ENCODE peak calls at places on chromosomes 11 and 22, in seven cellular contexts. A is tibial nerve, B is transverse colon, Y is fibroblast of the aortic adventitia, W is GM23338, R is lung, X is AG04449. Q is an unnamed sample.

GRCh38 chr11:121630041-121630440 is 177.3 kb upstream of the SORL1-AS1 start:
- DNase-seq in A (no peak), X (peak; percentile 75), W (no peak), B (no peak), Y (peak; percentile 87), R (no peak), Q (no peak)

GRCh38 chr22:26273011-26273675 is 103.9 kb downstream of the SEZ6L start:
- DNase-seq in X (no peak), W (no peak), B (no peak), R (no peak), A (no peak), Y (no peak), Q (no peak)

GRCh38 chr22:27358096-27358870 is 443.3 kb downstream of the MN1 start:
- DNase-seq in W (no peak), Y (no peak), X (no peak), R (no peak), A (no peak), B (no peak), Q (no peak)

GRCh38 chr11:128892866-128893565 is 1.9 kb downstream of the KCNJ5 start:
- DNase-seq in A (no peak), R (no peak), Y (no peak), W (peak; percentile 49), X (no peak), B (no peak), Q (no peak)

GRCh38 chr11:73965076-73965763 is 14.4 kb downstream of the DNAJB13 start:
- DNase-seq in B (no peak), X (no peak), A (no peak), Y (peak; percentile 31), W (peak; percentile 47), R (no peak), Q (no peak)

GRCh38 chr11:1782026-1782696 is 18.4 kb upstream of the CTSD start:
- DNase-seq in B (no peak), R (no peak), W (no peak), Y (no peak), X (no peak), A (no peak), Q (no peak)

GRCh38 chr22:31497148-31497938 is 1.0 kb downstream of the SFI1 start:
- DNase-seq in X (no peak), A (no peak), Y (peak; percentile 0), B (no peak), W (no peak), R (no peak), Q (no peak)

GRCh38 chr11:118921929-118922744 is 3.6 kb downstream of the BCL9L start:
- DNase-seq in A (no peak), Y (peak; percentile 87), X (no peak), B (peak; percentile 81), R (peak; percentile 83), W (peak; percentile 88), Q (no peak)

GRCh38 chr11:64124147-64124546 is 41.8 kb downstream of the MACROD1 start:
- DNase-seq in B (no peak), W (no peak), X (no peak), Y (no peak), A (no peak), R (no peak), Q (no peak)

GRCh38 chr11:9565822-9566560 is 7.5 kb upstream of the WEE1 start:
- DNase-seq in R (peak; percentile 37), W (peak; percentile 85), X (peak; percentile 100), Y (peak; percentile 100), B (peak; percentile 53), A (peak; percentile 11), Q (peak; percentile 100)

GRCh38 chr11:128471138-128471661 is 116.2 kb downstream of the ETS1 start:
- DNase-seq in R (no peak), A (no peak), W (no peak), Y (no peak), X (no peak), B (peak; percentile 52), Q (no peak)

GRCh38 chr11:15770798-15771414 is 585.4 kb downstream of the SOX6 start:
- DNase-seq in B (peak; percentile 40), X (no peak), A (peak; percentile 56), R (no peak), W (peak; percentile 77), Y (peak; percentile 51), Q (no peak)

GRCh38 chr22:49243965-49244364 is 583.7 kb downstream of the BRD1 start:
- DNase-seq in W (no peak), R (no peak), A (no peak), Y (no peak), B (no peak), X (no peak), Q (no peak)

GRCh38 chr11:72758690-72759389 is 6.6 kb upstream of the ARAP1 start:
- DNase-seq in W (no peak), X (peak; percentile 62), R (no peak), B (no peak), A (peak; percentile 31), Y (peak; percentile 23), Q (no peak)

GRCh38 chr22:45785458-45785857 is 113.8 kb downstream of the ATXN10 start:
- DNase-seq in Y (peak; percentile 22), B (no peak), A (no peak), R (no peak), X (no peak), W (no peak), Q (peak; percentile 82)

GRCh38 chr11:114615448-114616361 is 20.1 kb upstream of the NXPE4 start:
- DNase-seq in Y (no peak), B (no peak), A (no peak), R (no peak), W (no peak), X (no peak), Q (no peak)

GRCh38 chr11:33040862-33041453 is 1.6 kb downstream of the TCP11L1 start:
- DNase-seq in X (no peak), R (no peak), B (no peak), Y (no peak), W (no peak), A (no peak), Q (no peak)
- H3K4me3 ChIP-seq in X (peak overlapping the region; percentile 78), R (no peak overlapping the region), B (no peak overlapping the region), Y (peak overlapping the region; percentile 94), W (peak overlapping the region; percentile 82), A (peak overlapping the region; percentile 84), Q (peak overlapping the region; percentile 62)

GRCh38 chr22:46845281-46846153 is 83.1 kb downstream of the TBC1D22A start:
- DNase-seq in A (no peak), X (no peak), Y (peak; percentile 85), R (no peak), B (no peak), W (no peak), Q (no peak)
- TF ChIP-seq CTCF in A (peak; percentile 65), X (peak; percentile 11), Y (peak; percentile 64), R (no peak), B (no peak), W (peak; percentile 15), Q (peak; percentile 40)

DNA sequence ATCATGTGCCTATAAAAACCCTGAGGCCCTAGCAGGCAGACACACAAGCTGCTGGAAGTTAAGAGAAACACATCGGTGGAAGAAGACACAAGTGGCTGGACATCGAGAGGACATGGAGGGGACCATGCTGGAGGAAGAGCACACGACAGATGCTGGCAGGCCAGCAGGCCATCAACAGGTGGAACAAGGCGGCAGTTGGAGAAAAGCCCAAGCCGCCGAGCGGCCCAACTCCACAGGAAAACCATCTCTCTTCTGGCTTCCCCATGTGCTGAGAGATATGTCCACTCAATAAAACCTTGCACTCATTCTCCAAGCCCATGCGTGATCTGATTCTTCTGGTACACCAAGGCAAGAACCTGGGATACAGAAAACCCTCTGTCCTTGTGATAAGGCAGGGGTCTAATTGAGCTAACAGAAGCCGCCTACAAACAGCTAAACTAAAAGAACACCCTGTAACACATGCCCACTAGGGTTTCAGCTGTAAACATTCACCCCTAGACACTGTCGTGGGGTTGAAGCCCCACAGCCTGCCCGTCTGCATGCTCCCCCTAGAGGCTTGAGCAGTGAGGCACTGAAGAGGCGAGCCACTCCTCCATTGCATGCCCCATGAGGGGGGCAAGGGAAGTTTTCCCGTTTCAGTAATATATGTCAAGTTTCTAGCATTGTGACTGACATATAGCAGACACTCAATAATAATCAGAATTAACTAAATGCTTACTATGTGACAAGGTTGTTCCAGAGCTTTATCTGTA is 39.0 kb upstream of the MMP20 start:
- DNase-seq in B (no peak), W (peak; percentile 45), A (no peak), X (no peak), Y (no peak), R (no peak), Q (no peak)
- H3K4me3 ChIP-seq in B (no peak overlapping the region), W (no peak overlapping the region), A (no peak overlapping the region), X (no peak overlapping the region), Y (no peak overlapping the region), R (no peak overlapping the region), Q (no peak overlapping the region)

GRCh38 chr22:33789690-33790253 is 130.5 kb downstream of the LARGE1 start:
- DNase-seq in B (no peak), X (no peak), A (no peak), R (no peak), Y (no peak), W (no peak), Q (no peak)
- TF ChIP-seq CTCF in B (no peak), X (no peak), A (no peak), R (no peak), Y (no peak), W (no peak), Q (no peak)